ENCODE peak calls at places on chromosomes 16 and 17, in seven cellular contexts. One of them, this sample, is unnamed.

GRCh38 chr17:31475378-31476162 is 84.1 kb downstream of the RAB11FIP4 start:
- DNase-seq in left ventricle myocardium inferior: no peak
- DNase-seq in tibial artery: no peak
- DNase-seq in esophagus squamous epithelium: no peak
- DNase-seq in lower lobe of right lung: no peak
- DNase-seq in heart right ventricle: no peak
- DNase-seq in dorsolateral prefrontal cortex: no peak
- DNase-seq in this sample: no peak

GRCh38 chr16:19528666-19529065 is 4.9 kb downstream of the CCP110 start:
- DNase-seq in left ventricle myocardium inferior: no peak
- DNase-seq in tibial artery: no peak
- DNase-seq in esophagus squamous epithelium: no peak
- DNase-seq in lower lobe of right lung: no peak
- DNase-seq in heart right ventricle: no peak
- DNase-seq in dorsolateral prefrontal cortex: no peak
- DNase-seq in this sample: no peak

GRCh38 chr17:49214665-49215360 is 4.3 kb downstream of the ABI3 start:
- DNase-seq in left ventricle myocardium inferior: no peak
- DNase-seq in tibial artery: no peak
- DNase-seq in esophagus squamous epithelium: no peak
- DNase-seq in lower lobe of right lung: peak
- DNase-seq in heart right ventricle: peak
- DNase-seq in dorsolateral prefrontal cortex: no peak
- DNase-seq in this sample: peak

GRCh38 chr16:77856455-77857138 is 68.2 kb downstream of the VAT1L start:
- DNase-seq in left ventricle myocardium inferior: no peak
- DNase-seq in tibial artery: no peak
- DNase-seq in esophagus squamous epithelium: no peak
- DNase-seq in lower lobe of right lung: no peak
- DNase-seq in heart right ventricle: no peak
- DNase-seq in dorsolateral prefrontal cortex: no peak
- DNase-seq in this sample: no peak

GRCh38 chr17:48995871-48996695 is 1.1 kb upstream of the IGF2BP1 start:
- DNase-seq in left ventricle myocardium inferior: no peak
- DNase-seq in tibial artery: no peak
- DNase-seq in esophagus squamous epithelium: no peak
- DNase-seq in lower lobe of right lung: no peak
- DNase-seq in heart right ventricle: no peak
- DNase-seq in dorsolateral prefrontal cortex: no peak
- DNase-seq in this sample: no peak

GRCh38 chr16:51876934-51877333 is 670.0 kb downstream of the TOX3 start:
- DNase-seq in left ventricle myocardium inferior: no peak
- DNase-seq in tibial artery: no peak
- DNase-seq in esophagus squamous epithelium: no peak
- DNase-seq in lower lobe of right lung: no peak
- DNase-seq in heart right ventricle: no peak
- DNase-seq in dorsolateral prefrontal cortex: no peak
- DNase-seq in this sample: no peak

GRCh38 chr17:74325743-74326379 is at the start of gene KIF19:
- DNase-seq in left ventricle myocardium inferior: peak
- DNase-seq in tibial artery: no peak
- DNase-seq in esophagus squamous epithelium: no peak
- DNase-seq in lower lobe of right lung: peak
- DNase-seq in heart right ventricle: peak
- DNase-seq in dorsolateral prefrontal cortex: no peak
- DNase-seq in this sample: peak

GRCh38 chr16:49890876-49891275 is 35.0 kb upstream of the ZNF423 start:
- DNase-seq in left ventricle myocardium inferior: no peak
- DNase-seq in tibial artery: no peak
- DNase-seq in esophagus squamous epithelium: no peak
- DNase-seq in lower lobe of right lung: no peak
- DNase-seq in heart right ventricle: no peak
- DNase-seq in dorsolateral prefrontal cortex: no peak
- DNase-seq in this sample: no peak

GRCh38 chr16:86680137-86680536 is 101.8 kb downstream of the FOXL1 start:
- DNase-seq in left ventricle myocardium inferior: peak
- DNase-seq in tibial artery: peak
- DNase-seq in esophagus squamous epithelium: no peak
- DNase-seq in lower lobe of right lung: no peak
- DNase-seq in heart right ventricle: no peak
- DNase-seq in dorsolateral prefrontal cortex: no peak
- DNase-seq in this sample: no peak

GRCh38 chr16:84844561-84845495 is 25.0 kb downstream of the CRISPLD2 start:
- DNase-seq in left ventricle myocardium inferior: no peak
- DNase-seq in tibial artery: no peak
- DNase-seq in esophagus squamous epithelium: no peak
- DNase-seq in lower lobe of right lung: no peak
- DNase-seq in heart right ventricle: no peak
- DNase-seq in dorsolateral prefrontal cortex: no peak
- DNase-seq in this sample: no peak

GRCh38 chr16:57707331-57707730 is 12.7 kb downstream of the DRC7 start:
- DNase-seq in left ventricle myocardium inferior: no peak
- DNase-seq in tibial artery: no peak
- DNase-seq in esophagus squamous epithelium: no peak
- DNase-seq in lower lobe of right lung: no peak
- DNase-seq in heart right ventricle: no peak
- DNase-seq in dorsolateral prefrontal cortex: no peak
- DNase-seq in this sample: no peak

GRCh38 chr17:58764373-58764772 is 8.7 kb downstream of the PPM1E start:
- DNase-seq in left ventricle myocardium inferior: no peak
- DNase-seq in tibial artery: no peak
- DNase-seq in esophagus squamous epithelium: no peak
- DNase-seq in lower lobe of right lung: no peak
- DNase-seq in heart right ventricle: no peak
- DNase-seq in dorsolateral prefrontal cortex: no peak
- DNase-seq in this sample: peak

DNA sequence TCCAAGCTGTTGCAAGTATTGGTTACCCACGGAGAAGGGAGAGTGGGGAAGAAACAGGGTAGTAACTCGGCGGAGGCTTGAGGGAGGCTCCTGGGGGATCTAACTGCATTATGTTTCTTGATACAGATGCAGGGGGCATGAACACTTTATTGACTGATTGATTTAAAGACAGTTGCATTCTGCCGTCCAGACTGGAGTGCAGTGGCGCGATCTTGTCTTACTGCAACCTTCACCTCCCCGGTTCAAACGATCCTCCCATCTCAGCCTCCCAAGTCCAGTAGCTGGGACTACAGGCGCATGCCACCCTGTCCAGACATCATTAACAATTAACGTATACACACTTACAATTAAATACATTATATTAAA is 15.1 kb upstream of the ERN2 start:
- DNase-seq in left ventricle myocardium inferior: no peak
- DNase-seq in tibial artery: no peak
- DNase-seq in esophagus squamous epithelium: no peak
- DNase-seq in lower lobe of right lung: no peak
- DNase-seq in heart right ventricle: no peak
- DNase-seq in dorsolateral prefrontal cortex: no peak
- DNase-seq in this sample: no peak
- TF ChIP-seq CTCF in left ventricle myocardium inferior: no peak
- TF ChIP-seq CTCF in tibial artery: no peak
- TF ChIP-seq CTCF in esophagus squamous epithelium: no peak
- TF ChIP-seq CTCF in lower lobe of right lung: no peak
- TF ChIP-seq CTCF in heart right ventricle: no peak
- TF ChIP-seq CTCF in dorsolateral prefrontal cortex: no peak
- TF ChIP-seq CTCF in this sample: no peak

GRCh38 chr17:42311240-42312034 is 23.1 kb downstream of the STAT5A start:
- DNase-seq in left ventricle myocardium inferior: peak
- DNase-seq in tibial artery: peak
- DNase-seq in esophagus squamous epithelium: no peak
- DNase-seq in lower lobe of right lung: peak
- DNase-seq in heart right ventricle: peak
- DNase-seq in dorsolateral prefrontal cortex: no peak
- DNase-seq in this sample: peak
- H3K27ac ChIP-seq in left ventricle myocardium inferior: peak
- H3K27ac ChIP-seq in tibial artery: peak
- H3K27ac ChIP-seq in esophagus squamous epithelium: peak
- H3K27ac ChIP-seq in lower lobe of right lung: peak
- H3K27ac ChIP-seq in heart right ventricle: peak
- H3K27ac ChIP-seq in dorsolateral prefrontal cortex: peak
- H3K27ac ChIP-seq in this sample: peak

DNA sequence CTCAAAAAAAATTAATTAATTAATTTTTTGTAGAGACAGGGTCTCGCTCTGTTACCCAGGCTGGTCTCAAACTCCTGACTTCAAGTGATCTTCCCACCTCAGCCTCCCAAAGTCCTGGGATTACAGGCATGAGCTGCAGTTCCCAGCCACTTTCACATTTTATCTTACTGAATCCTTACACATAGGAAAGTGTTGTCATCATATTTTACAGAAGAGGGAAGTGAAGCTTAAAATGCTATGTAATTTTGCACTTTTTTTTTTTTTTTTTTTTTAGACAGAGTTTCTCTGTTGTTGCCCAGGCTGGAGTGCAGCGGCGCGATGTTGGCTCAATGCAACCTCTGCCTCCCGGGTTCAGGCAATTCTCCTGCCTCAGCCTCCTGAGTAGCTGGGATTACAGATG is 21.2 kb upstream of the ZNF629 start:
- DNase-seq in left ventricle myocardium inferior: no peak
- DNase-seq in tibial artery: no peak
- DNase-seq in esophagus squamous epithelium: no peak
- DNase-seq in lower lobe of right lung: no peak
- DNase-seq in heart right ventricle: no peak
- DNase-seq in dorsolateral prefrontal cortex: no peak
- DNase-seq in this sample: no peak
- TF ChIP-seq CTCF in left ventricle myocardium inferior: no peak
- TF ChIP-seq CTCF in tibial artery: no peak
- TF ChIP-seq CTCF in esophagus squamous epithelium: no peak
- TF ChIP-seq CTCF in lower lobe of right lung: no peak
- TF ChIP-seq CTCF in heart right ventricle: no peak
- TF ChIP-seq CTCF in dorsolateral prefrontal cortex: no peak
- TF ChIP-seq CTCF in this sample: no peak

GRCh38 chr17:34436607-34437006 is 73.6 kb upstream of the CCL1 start:
- DNase-seq in left ventricle myocardium inferior: no peak
- DNase-seq in tibial artery: no peak
- DNase-seq in esophagus squamous epithelium: no peak
- DNase-seq in lower lobe of right lung: no peak
- DNase-seq in heart right ventricle: no peak
- DNase-seq in dorsolateral prefrontal cortex: no peak
- DNase-seq in this sample: no peak
- H3K27ac ChIP-seq in left ventricle myocardium inferior: no peak
- H3K27ac ChIP-seq in tibial artery: no peak
- H3K27ac ChIP-seq in esophagus squamous epithelium: no peak
- H3K27ac ChIP-seq in lower lobe of right lung: no peak
- H3K27ac ChIP-seq in heart right ventricle: no peak
- H3K27ac ChIP-seq in dorsolateral prefrontal cortex: no peak
- H3K27ac ChIP-seq in this sample: no peak

This sample was measured in upper lobe of right lung.